ENCODE peak calls at places on chromosomes 6 and 20, in eight cellular contexts. K is A549, N is adrenal gland, J is AG04449, S is dorsolateral prefrontal cortex, L is astrocyte of the spinal cord, Q is ovary, G is fibroblast of pulmonary artery. X is an unnamed sample.

GRCh38 chr6:40340196-40340595 is 247.0 kb downstream of the LRFN2 start:
- DNase-seq in J (no peak), N (no peak), L (no peak), S (no peak), G (no peak), Q (no peak), K (no peak), X (no peak)

GRCh38 chr20:33821270-33821836 is 10.2 kb downstream of the CHMP4B start:
- DNase-seq in K (no peak), Q (no peak), S (no peak), L (no peak), J (no peak), N (no peak), G (no peak), X (no peak)

GRCh38 chr6:84768442-84769174 is 4.2 kb upstream of the TBX18 start:
- DNase-seq in L (peak), G (peak), Q (no peak), S (no peak), K (peak), J (no peak), N (no peak), X (no peak)

GRCh38 chr20:61120595-61121515 is 131.2 kb upstream of the CDH4 start:
- DNase-seq in L (peak), Q (no peak), N (peak), J (no peak), K (peak), G (peak), S (no peak), X (peak)

GRCh38 chr20:54144847-54145246 is 28.9 kb downstream of the CYP24A1 start:
- DNase-seq in J (no peak), S (no peak), L (no peak), Q (no peak), N (no peak), G (no peak), K (no peak), X (no peak)

GRCh38 chr6:53134601-53135235 is 13.9 kb downstream of the GCM1 start:
- DNase-seq in N (no peak), J (no peak), S (no peak), G (no peak), L (no peak), Q (no peak), K (no peak), X (no peak)

GRCh38 chr6:63643862-63644261 is 8.3 kb downstream of the PHF3 start:
- DNase-seq in N (no peak), Q (no peak), G (peak), K (no peak), J (no peak), L (peak), S (no peak), X (no peak)

GRCh38 chr6:149032599-149033405 is 284.7 kb upstream of the TAB2 start:
- DNase-seq in S (no peak), J (peak), N (peak), Q (peak), G (peak), L (peak), K (peak), X (peak)

DNA sequence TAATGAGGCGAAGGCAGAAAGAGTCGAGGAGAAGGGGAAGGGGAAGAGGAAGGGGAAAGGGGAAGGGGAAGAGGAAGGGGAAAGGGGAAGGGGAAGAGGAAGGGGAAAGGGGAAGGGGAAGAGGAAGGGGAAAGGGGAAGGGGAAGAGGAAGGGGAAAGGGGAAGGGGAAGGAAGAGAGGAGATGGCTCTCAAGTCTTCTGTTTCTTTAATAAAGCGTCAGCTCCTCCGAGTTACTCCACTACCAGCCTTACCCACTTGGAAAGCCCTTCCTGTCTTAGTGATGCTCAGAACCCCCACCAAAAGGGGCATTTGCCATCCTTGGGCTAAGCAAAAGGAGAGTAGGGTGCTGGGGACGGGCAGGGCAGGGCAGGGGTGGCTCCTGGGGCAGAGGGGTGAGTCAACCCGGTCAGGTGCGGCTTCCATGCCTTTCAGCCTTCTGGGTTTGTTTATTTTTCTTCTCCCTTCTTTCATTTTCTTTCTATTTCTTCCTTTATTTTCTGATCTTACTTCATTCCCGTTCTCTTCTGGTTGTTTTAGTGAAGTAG is 476 bp upstream of the CLIC5 start:
- DNase-seq in J (no peak), K (no peak), S (no peak), L (no peak), G (no peak), N (no peak), Q (no peak), X (no peak)
- H3K4me3 ChIP-seq in J (no peak), K (peak), S (peak), L (no peak), G (no peak), N (no peak), Q (no peak), X (no peak)

GRCh38 chr6:46677314-46677654 is 10.4 kb upstream of the TDRD6 start:
- DNase-seq in J (no peak), N (no peak), K (peak), S (no peak), L (no peak), G (no peak), Q (no peak), X (no peak)
- TF ChIP-seq CTCF in J (no peak), N (no peak), K (no peak), S (no peak), L (peak), G (peak), Q (no peak), X (peak)

DNA sequence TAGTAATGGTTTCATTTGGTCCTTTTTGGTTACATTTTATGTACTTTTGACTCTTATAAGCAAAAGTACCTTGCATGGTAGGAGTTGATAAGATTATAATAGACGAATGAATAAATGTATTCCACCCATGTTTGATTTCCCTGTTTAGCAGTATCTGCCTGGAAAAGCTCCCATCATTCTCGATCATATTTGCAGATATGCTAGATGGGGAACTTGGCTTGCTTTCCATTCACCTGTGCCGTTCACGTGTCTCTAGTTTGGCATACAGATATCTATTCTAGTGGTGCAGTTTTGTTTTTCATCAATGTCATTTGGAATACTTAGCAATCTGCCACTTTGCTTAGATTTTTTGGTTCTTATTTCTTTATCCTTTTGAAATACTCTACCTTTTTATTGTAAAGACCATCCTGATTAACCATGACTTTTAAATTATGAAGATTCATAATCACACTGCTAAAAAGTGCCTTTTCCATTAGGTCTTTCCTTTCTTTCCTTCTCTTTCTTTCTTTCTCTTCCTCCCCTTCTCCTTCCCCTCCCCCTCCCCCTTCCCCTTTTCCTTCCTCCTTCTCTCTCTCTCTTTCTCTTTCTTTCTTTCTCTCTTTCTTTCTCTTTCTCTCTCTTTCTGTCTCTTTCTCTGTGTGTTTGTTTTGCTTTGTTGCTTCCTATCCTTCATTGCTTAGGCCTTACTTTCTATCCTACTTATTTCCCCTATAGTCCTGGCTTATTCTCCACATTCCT is 40.4 kb downstream of the ANKS1A start:
- DNase-seq in K (no peak), L (no peak), N (no peak), Q (no peak), S (no peak), J (no peak), G (no peak), X (no peak)
- H3K4me3 ChIP-seq in K (no peak), L (no peak), N (no peak), Q (no peak), S (no peak), J (no peak), G (no peak), X (no peak)

GRCh38 chr20:10671221-10671849 is 2.5 kb downstream of the JAG1 start:
- DNase-seq in N (peak), Q (peak), K (peak), S (peak), J (peak), G (peak), L (peak), X (peak)
- TF ChIP-seq CTCF in N (peak), Q (peak), K (peak), S (peak), J (peak), G (peak), L (peak), X (peak)

GRCh38 chr6:56841751-56842150 is 113.2 kb upstream of the BEND6 start:
- DNase-seq in G (no peak), N (no peak), L (no peak), S (no peak), K (no peak), Q (no peak), J (no peak), X (no peak)
- H3K4me3 ChIP-seq in G (peak), N (no peak), L (peak), S (peak), K (peak), Q (no peak), J (peak), X (peak)

DNA sequence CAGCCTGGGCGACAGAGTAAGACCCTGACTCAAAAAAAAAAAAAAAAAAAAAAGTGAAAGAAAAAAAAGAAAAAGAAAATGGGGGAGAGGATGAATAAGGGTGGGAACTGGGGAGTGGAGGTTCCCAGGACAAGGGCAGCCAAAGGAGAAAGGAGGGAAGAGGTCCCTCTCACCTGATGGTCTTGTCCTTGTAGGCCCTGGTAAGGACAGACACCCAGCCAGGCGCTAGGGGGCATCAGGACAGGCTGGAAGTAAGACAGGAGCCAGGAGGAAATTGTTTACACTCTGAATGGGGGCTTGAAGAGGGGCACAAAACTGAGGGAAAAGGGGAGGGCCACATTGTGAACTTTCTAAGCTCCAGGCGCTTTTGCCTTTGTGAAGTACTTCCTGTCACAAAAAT is 2.3 kb upstream of the ALDH5A1 start:
- DNase-seq in L (no peak), K (peak), G (peak), N (no peak), S (no peak), Q (no peak), J (no peak), X (no peak)
- TF ChIP-seq CTCF in L (peak), K (peak), G (peak), N (no peak), S (no peak), Q (no peak), J (peak), X (peak)

DNA sequence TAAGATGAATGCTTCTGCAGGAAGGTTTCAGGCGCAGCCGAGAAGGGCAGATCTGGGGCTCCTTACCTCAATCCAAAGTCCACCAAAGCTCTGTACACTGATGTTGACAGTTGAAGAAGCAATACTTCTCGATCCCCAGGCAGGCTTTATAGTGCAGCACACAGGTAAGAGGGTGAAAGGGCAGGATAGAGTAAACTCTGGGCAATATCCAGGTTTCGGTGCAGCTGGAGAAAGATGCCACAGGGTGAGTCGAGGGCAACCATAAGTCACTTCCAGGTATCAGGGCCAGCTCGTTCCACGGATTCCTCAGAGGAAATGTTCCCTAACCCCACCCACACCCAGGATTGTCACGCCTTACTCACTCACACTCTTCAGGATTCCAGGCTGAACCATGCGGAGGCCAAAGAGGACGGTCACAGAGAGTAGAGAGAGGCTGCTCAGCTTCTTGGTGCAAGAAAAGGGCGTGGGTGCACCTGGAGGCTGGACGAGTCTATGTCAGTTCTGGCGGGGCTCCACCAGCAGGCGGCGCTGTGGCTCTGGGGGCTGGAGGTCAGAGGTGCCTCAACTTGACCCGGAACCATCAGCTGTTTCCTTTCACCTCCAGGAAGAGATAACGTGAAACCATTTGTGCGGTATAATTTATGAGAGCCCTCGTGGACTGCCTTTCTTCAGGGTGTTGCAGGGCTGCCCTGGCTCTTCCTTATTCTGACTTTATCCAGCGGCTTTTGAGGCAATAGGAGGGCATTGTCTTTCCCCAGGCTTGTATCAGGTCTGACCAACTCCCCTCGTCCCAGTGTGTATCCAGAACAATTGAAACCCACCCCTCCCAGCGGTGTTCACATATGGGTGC is 14.4 kb upstream of the WFDC12 start:
- DNase-seq in K (peak), S (no peak), G (peak), J (no peak), Q (no peak), N (peak), L (no peak), X (no peak)
- H3K4me3 ChIP-seq in K (no peak), S (no peak), G (no peak), J (no peak), Q (no peak), N (no peak), L (no peak), X (no peak)

DNA sequence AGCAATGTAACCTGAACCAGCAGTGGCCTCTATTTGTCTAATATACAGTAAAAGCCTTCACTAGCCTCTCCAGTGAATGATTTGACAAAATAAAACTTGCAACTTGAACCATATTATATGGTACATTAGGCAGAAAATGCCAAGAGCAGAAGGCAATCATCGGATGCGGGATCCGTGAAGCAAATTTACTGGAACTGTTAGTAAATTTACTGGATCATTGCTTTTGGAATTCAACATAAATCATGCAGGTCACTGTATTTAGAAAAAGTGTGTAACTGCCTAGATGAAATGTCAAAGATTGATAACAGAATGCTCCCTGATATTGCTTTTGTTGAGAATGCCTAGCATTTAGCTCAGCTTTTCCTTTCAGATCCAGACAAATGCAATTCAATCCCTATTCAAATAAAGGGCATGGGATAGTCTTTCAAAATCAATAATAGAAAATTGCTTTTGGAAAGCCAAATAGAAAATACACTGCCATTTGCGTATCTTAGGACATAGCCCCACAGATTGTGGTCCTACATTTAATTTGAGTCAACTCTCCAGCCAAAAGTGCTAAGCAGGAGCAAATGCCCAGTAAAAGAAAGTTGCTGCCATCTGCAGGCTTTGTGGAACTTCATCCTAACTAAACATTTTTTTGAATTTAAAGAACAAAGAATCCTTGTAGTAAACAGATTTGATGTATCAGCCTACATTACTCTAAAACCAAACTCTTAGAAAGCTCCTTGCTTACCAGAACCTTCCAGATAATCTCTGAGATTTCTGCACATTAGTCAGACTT is 109.5 kb upstream of the HSF2 start:
- DNase-seq in S (no peak), K (peak), G (peak), L (peak), Q (no peak), N (no peak), J (no peak), X (peak)
- TF ChIP-seq CTCF in S (peak), K (peak), G (peak), L (peak), Q (no peak), N (no peak), J (no peak), X (no peak)

GRCh38 chr20:3632311-3633004 is 30.7 kb downstream of the GFRA4 start:
- DNase-seq in K (no peak), N (no peak), Q (no peak), J (no peak), G (no peak), S (no peak), L (no peak), X (no peak)
- H3K4me3 ChIP-seq in K (no peak), N (no peak), Q (no peak), J (no peak), G (no peak), S (no peak), L (no peak), X (no peak)

GRCh38 chr20:38883081-38883980 is 42.9 kb upstream of the FAM83D start:
- DNase-seq in K (no peak), Q (no peak), J (no peak), L (no peak), N (peak), G (peak), S (peak), X (no peak)

GRCh38 chr20:38882600-38882999 is 43.6 kb upstream of the FAM83D start:
- DNase-seq in S (no peak), N (no peak), G (no peak), L (no peak), Q (no peak), J (no peak), K (no peak), X (no peak)

GRCh38 chr20:38881806-38882440 is 44.3 kb upstream of the FAM83D start:
- DNase-seq in Q (no peak), J (no peak), K (no peak), L (no peak), S (no peak), N (no peak), G (no peak), X (no peak)

GRCh38 chr20:38878798-38879197 is 47.4 kb upstream of the FAM83D start:
- DNase-seq in J (no peak), N (no peak), S (no peak), K (no peak), Q (no peak), L (peak), G (peak), X (no peak)

DNA sequence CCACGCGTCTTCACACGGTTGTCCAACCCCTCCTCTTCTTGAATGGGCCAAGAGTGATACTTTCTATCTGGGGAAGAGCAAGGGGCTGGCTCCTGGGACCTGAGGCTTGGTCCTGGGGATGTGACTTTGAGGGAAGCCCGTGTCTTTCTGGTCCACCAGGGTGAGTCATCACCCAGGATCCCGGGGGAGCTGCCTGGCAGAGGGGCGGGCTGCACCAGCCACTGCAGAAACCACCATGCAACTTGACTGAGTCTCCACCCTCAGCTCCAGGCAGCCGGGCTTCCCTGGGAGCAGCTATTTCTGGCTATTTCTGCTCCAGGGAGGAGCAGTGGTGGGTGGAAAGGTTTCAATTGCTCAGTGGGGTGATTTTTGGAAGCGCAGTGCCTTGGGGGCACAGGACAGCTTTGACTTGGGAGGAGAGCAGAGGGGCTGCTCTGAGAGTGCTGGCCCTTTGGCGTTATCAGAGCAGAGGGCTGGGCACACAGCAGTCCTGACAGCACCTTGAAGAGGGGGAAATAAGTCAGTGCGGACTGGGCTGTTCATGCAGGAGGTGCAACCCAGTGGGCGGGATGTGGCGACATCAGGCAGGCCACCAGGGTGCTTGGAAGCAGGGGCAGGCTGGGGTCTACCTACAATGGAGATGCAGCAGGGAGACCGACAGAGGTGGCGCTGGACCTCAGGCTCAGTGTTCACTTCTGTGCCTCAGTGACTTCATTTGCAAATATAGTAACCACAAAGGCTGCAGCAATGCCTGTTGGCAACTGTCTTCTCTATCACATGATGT is 45.1 kb upstream of the FAM83D start:
- DNase-seq in K (no peak), N (no peak), J (no peak), L (no peak), Q (no peak), G (no peak), S (peak), X (no peak)
- TF ChIP-seq CTCF in K (no peak), N (no peak), J (no peak), L (no peak), Q (no peak), G (no peak), S (no peak), X (no peak)